ENCODE peak calls at places on chromosome 4, in five cellular contexts. Q is Right ventricle myocardium superior; E is NCI-H1092; A is pons; V is activated naive CD4-positive, alpha-beta T cell. T is an unnamed sample.

GRCh38 chr4:73223258-73223651 is 35.3 kb downstream of the ANKRD17 start:
- DNase-seq in Q (no peak), E (no peak), A (no peak), V (no peak), T (no peak)

GRCh38 chr4:42603865-42604264 is 53.0 kb downstream of the ATP8A1 start:
- DNase-seq in Q (no peak), E (no peak), A (no peak), V (no peak), T (no peak)

GRCh38 chr4:169724251-169724650 is 33.5 kb downstream of the HPF1 start:
- DNase-seq in Q (no peak), E (no peak), A (no peak), V (no peak), T (no peak)

GRCh38 chr4:71595576-71596108 is 188.2 kb downstream of the GC start:
- DNase-seq in Q (no peak), E (peak), A (no peak), V (no peak), T (no peak)

GRCh38 chr4:14896656-14897175 is 105.6 kb upstream of the CPEB2 start:
- DNase-seq in Q (no peak), E (no peak), A (no peak), V (no peak), T (no peak)

GRCh38 chr4:8394125-8394524 is 46.4 kb downstream of the ACOX3 start:
- DNase-seq in Q (peak), E (peak), A (peak), V (no peak), T (no peak)

GRCh38 chr4:183504930-183505555 is at the start of gene ING2:
- DNase-seq in Q (no peak), E (peak), A (peak), V (peak), T (no peak)

GRCh38 chr4:130419576-130419975 is 1323.6 kb downstream of the C4orf33 start:
- DNase-seq in Q (no peak), E (no peak), A (no peak), V (no peak), T (no peak)

GRCh38 chr4:170139764-170140163 is 50.0 kb upstream of the AADAT start:
- DNase-seq in Q (no peak), E (no peak), A (no peak), V (no peak), T (no peak)

GRCh38 chr4:53788011-53788410 is 196.7 kb upstream of the LNX1 start:
- DNase-seq in Q (no peak), E (no peak), A (no peak), V (no peak), T (no peak)

T was measured in HFF-Myc.